ENCODE peak calls at places on chromosomes 13 and 19, in eight cellular contexts. One of them, this sample, is unnamed.
A peak's percentile ranks its signal among the peaks of the same experiment; 100 is the strongest.

GRCh38 chr13:27211771-27212364 is 39.5 kb upstream of the RPL21 start:
- DNase-seq in IMR-90: peak; percentile 86
- DNase-seq in NCI-H1694: no peak
- DNase-seq in right atrium auricular region: no peak
- DNase-seq in non-pigmented ciliary epithelial cell: peak; percentile 41
- DNase-seq in T-cell: no peak
- DNase-seq in EL: peak; percentile 84
- DNase-seq in hepatocyte: no peak
- DNase-seq in this sample: peak; percentile 69

GRCh38 chr19:18856385-18857126 is 24.8 kb downstream of the UPF1 start:
- DNase-seq in right atrium auricular region: no peak
- DNase-seq in IMR-90: no peak
- DNase-seq in hepatocyte: peak; percentile 55
- DNase-seq in NCI-H1694: no peak
- DNase-seq in EL: no peak
- DNase-seq in T-cell: no peak
- DNase-seq in non-pigmented ciliary epithelial cell: no peak
- DNase-seq in this sample: peak; percentile 51

GRCh38 chr19:51317381-51317780 is 5.9 kb downstream of the IGLON5 start:
- DNase-seq in right atrium auricular region: no peak
- DNase-seq in hepatocyte: peak; percentile 41
- DNase-seq in IMR-90: no peak
- DNase-seq in T-cell: no peak
- DNase-seq in non-pigmented ciliary epithelial cell: no peak
- DNase-seq in NCI-H1694: no peak
- DNase-seq in EL: no peak
- DNase-seq in this sample: no peak

GRCh38 chr19:16326401-16327130 is 1.9 kb downstream of the KLF2 start:
- DNase-seq in non-pigmented ciliary epithelial cell: no peak
- DNase-seq in right atrium auricular region: no peak
- DNase-seq in EL: peak; percentile 16
- DNase-seq in IMR-90: no peak
- DNase-seq in hepatocyte: no peak
- DNase-seq in T-cell: peak; percentile 58
- DNase-seq in NCI-H1694: no peak
- DNase-seq in this sample: peak; percentile 49

GRCh38 chr13:32426191-32426980 is 1.5 kb downstream of the N4BP2L1 start:
- DNase-seq in hepatocyte: no peak
- DNase-seq in non-pigmented ciliary epithelial cell: no peak
- DNase-seq in EL: peak; percentile 28
- DNase-seq in NCI-H1694: no peak
- DNase-seq in right atrium auricular region: no peak
- DNase-seq in IMR-90: no peak
- DNase-seq in T-cell: peak; percentile 33
- DNase-seq in this sample: peak; percentile 9

GRCh38 chr13:86757236-86757978 is 913.8 kb upstream of the SLITRK5 start:
- DNase-seq in hepatocyte: no peak
- DNase-seq in IMR-90: no peak
- DNase-seq in T-cell: peak; percentile 14
- DNase-seq in EL: no peak
- DNase-seq in non-pigmented ciliary epithelial cell: no peak
- DNase-seq in right atrium auricular region: no peak
- DNase-seq in NCI-H1694: no peak
- DNase-seq in this sample: no peak

GRCh38 chr19:54560881-54561385 is 12.7 kb upstream of the LILRA2 start:
- DNase-seq in IMR-90: no peak
- DNase-seq in NCI-H1694: no peak
- DNase-seq in non-pigmented ciliary epithelial cell: no peak
- DNase-seq in EL: no peak
- DNase-seq in T-cell: no peak
- DNase-seq in hepatocyte: no peak
- DNase-seq in right atrium auricular region: no peak
- DNase-seq in this sample: no peak

GRCh38 chr13:106407338-106407737 is 128.1 kb downstream of the EFNB2 start:
- DNase-seq in EL: no peak
- DNase-seq in IMR-90: no peak
- DNase-seq in T-cell: no peak
- DNase-seq in NCI-H1694: no peak
- DNase-seq in non-pigmented ciliary epithelial cell: no peak
- DNase-seq in hepatocyte: no peak
- DNase-seq in right atrium auricular region: no peak
- DNase-seq in this sample: no peak

GRCh38 chr19:57587529-57587928 is 3.6 kb downstream of the ZIK1 start:
- DNase-seq in non-pigmented ciliary epithelial cell: peak; percentile 56
- DNase-seq in NCI-H1694: no peak
- DNase-seq in T-cell: no peak
- DNase-seq in IMR-90: peak; percentile 87
- DNase-seq in EL: peak; percentile 85
- DNase-seq in hepatocyte: no peak
- DNase-seq in right atrium auricular region: no peak
- DNase-seq in this sample: peak; percentile 53

GRCh38 chr19:13020002-13020414 is 24.7 kb downstream of the NFIX start:
- DNase-seq in hepatocyte: no peak
- DNase-seq in EL: no peak
- DNase-seq in T-cell: no peak
- DNase-seq in non-pigmented ciliary epithelial cell: no peak
- DNase-seq in right atrium auricular region: no peak
- DNase-seq in NCI-H1694: no peak
- DNase-seq in IMR-90: peak; percentile 34
- DNase-seq in this sample: no peak

GRCh38 chr19:48290923-48291700 is 21.2 kb downstream of the ZNF114 start:
- DNase-seq in non-pigmented ciliary epithelial cell: no peak
- DNase-seq in hepatocyte: peak; percentile 86
- DNase-seq in right atrium auricular region: peak; percentile 90
- DNase-seq in NCI-H1694: peak; percentile 22
- DNase-seq in T-cell: peak; percentile 53
- DNase-seq in EL: peak; percentile 84
- DNase-seq in IMR-90: peak; percentile 81
- DNase-seq in this sample: peak; percentile 91

GRCh38 chr13:77033717-77034302 is 6.9 kb upstream of the FBXL3 start:
- DNase-seq in EL: peak; percentile 8
- DNase-seq in non-pigmented ciliary epithelial cell: no peak
- DNase-seq in right atrium auricular region: no peak
- DNase-seq in hepatocyte: no peak
- DNase-seq in NCI-H1694: no peak
- DNase-seq in IMR-90: peak; percentile 60
- DNase-seq in T-cell: no peak
- DNase-seq in this sample: peak; percentile 16

GRCh38 chr19:2517881-2518601 is 42.1 kb downstream of the GADD45B start:
- DNase-seq in IMR-90: no peak
- DNase-seq in T-cell: no peak
- DNase-seq in non-pigmented ciliary epithelial cell: no peak
- DNase-seq in hepatocyte: peak; percentile 54
- DNase-seq in NCI-H1694: no peak
- DNase-seq in EL: no peak
- DNase-seq in right atrium auricular region: no peak
- DNase-seq in this sample: no peak

GRCh38 chr19:48970923-48971395 is 5.8 kb downstream of the FTL start:
- DNase-seq in right atrium auricular region: peak; percentile 77
- DNase-seq in hepatocyte: peak; percentile 93
- DNase-seq in EL: peak; percentile 75
- DNase-seq in IMR-90: peak; percentile 77
- DNase-seq in T-cell: peak; percentile 77
- DNase-seq in NCI-H1694: peak; percentile 89
- DNase-seq in non-pigmented ciliary epithelial cell: no peak
- DNase-seq in this sample: peak; percentile 87

GRCh38 chr19:16052353-16052752 is 23.9 kb upstream of the TPM4 start:
- DNase-seq in right atrium auricular region: no peak
- DNase-seq in EL: no peak
- DNase-seq in T-cell: no peak
- DNase-seq in IMR-90: no peak
- DNase-seq in hepatocyte: no peak
- DNase-seq in non-pigmented ciliary epithelial cell: no peak
- DNase-seq in NCI-H1694: no peak
- DNase-seq in this sample: no peak

GRCh38 chr19:35896643-35897040 is 3.7 kb downstream of the NFKBID start:
- DNase-seq in T-cell: no peak
- DNase-seq in EL: no peak
- DNase-seq in NCI-H1694: no peak
- DNase-seq in non-pigmented ciliary epithelial cell: no peak
- DNase-seq in right atrium auricular region: no peak
- DNase-seq in hepatocyte: no peak
- DNase-seq in IMR-90: no peak
- DNase-seq in this sample: no peak

GRCh38 chr19:5948697-5949564 is 29.0 kb downstream of the RANBP3 start:
- DNase-seq in T-cell: no peak
- DNase-seq in right atrium auricular region: no peak
- DNase-seq in EL: no peak
- DNase-seq in NCI-H1694: no peak
- DNase-seq in hepatocyte: no peak
- DNase-seq in IMR-90: no peak
- DNase-seq in non-pigmented ciliary epithelial cell: no peak
- DNase-seq in this sample: peak; percentile 54

GRCh38 chr19:7986321-7987083 is 18.9 kb downstream of the ELAVL1 start:
- DNase-seq in non-pigmented ciliary epithelial cell: peak; percentile 37
- DNase-seq in right atrium auricular region: no peak
- DNase-seq in IMR-90: peak; percentile 82
- DNase-seq in hepatocyte: no peak
- DNase-seq in T-cell: no peak
- DNase-seq in NCI-H1694: no peak
- DNase-seq in EL: peak; percentile 77
- DNase-seq in this sample: peak; percentile 37

GRCh38 chr13:29583073-29583785 is 12.3 kb downstream of the SLC7A1 start:
- DNase-seq in hepatocyte: no peak
- DNase-seq in NCI-H1694: no peak
- DNase-seq in IMR-90: peak; percentile 76
- DNase-seq in non-pigmented ciliary epithelial cell: no peak
- DNase-seq in T-cell: no peak
- DNase-seq in right atrium auricular region: no peak
- DNase-seq in EL: peak; percentile 90
- DNase-seq in this sample: peak; percentile 37

This sample was measured in fibroblast of the aortic adventitia.